ENCODE peak calls at places on chromosomes 13 and 19, in seven cellular contexts. One of them, this sample, is unnamed.

GRCh38 chr13:80382576-80382975 is 41.6 kb upstream of the SPRY2 start:
- DNase-seq in stimulated activated CD8-positive, alpha-beta memory T cell treated with anti-CD3 and anti-CD28 coated beads, Interleukin-4, amount 100 ng/mL, for 1 hour: no peak
- DNase-seq in amygdala: no peak
- DNase-seq in left cardiac atrium: no peak
- DNase-seq in AG09319: no peak
- DNase-seq in mucosa of gallbladder: no peak
- DNase-seq in stomach: no peak
- DNase-seq in this sample: no peak

GRCh38 chr19:35400773-35401100 is 29.9 kb downstream of the GPR42 start:
- DNase-seq in amygdala: no peak
- DNase-seq in stimulated activated CD8-positive, alpha-beta memory T cell treated with anti-CD3 and anti-CD28 coated beads, Interleukin-4, amount 100 ng/mL, for 1 hour: no peak
- DNase-seq in stomach: no peak
- DNase-seq in AG09319: no peak
- DNase-seq in left cardiac atrium: no peak
- DNase-seq in mucosa of gallbladder: no peak
- DNase-seq in this sample: no peak

GRCh38 chr13:24888291-24888931 is 124.4 kb downstream of the RNF17 start:
- DNase-seq in left cardiac atrium: no peak
- DNase-seq in amygdala: no peak
- DNase-seq in stomach: no peak
- DNase-seq in AG09319: no peak
- DNase-seq in stimulated activated CD8-positive, alpha-beta memory T cell treated with anti-CD3 and anti-CD28 coated beads, Interleukin-4, amount 100 ng/mL, for 1 hour: no peak
- DNase-seq in mucosa of gallbladder: no peak
- DNase-seq in this sample: no peak

GRCh38 chr13:96650301-96650886 is 343.9 kb downstream of the OXGR1 start:
- DNase-seq in left cardiac atrium: no peak
- DNase-seq in AG09319: no peak
- DNase-seq in stimulated activated CD8-positive, alpha-beta memory T cell treated with anti-CD3 and anti-CD28 coated beads, Interleukin-4, amount 100 ng/mL, for 1 hour: no peak
- DNase-seq in stomach: no peak
- DNase-seq in amygdala: no peak
- DNase-seq in mucosa of gallbladder: no peak
- DNase-seq in this sample: no peak

GRCh38 chr19:32977269-32977668 is 5.2 kb downstream of the FAAP24 start:
- DNase-seq in amygdala: no peak
- DNase-seq in stomach: peak
- DNase-seq in AG09319: no peak
- DNase-seq in left cardiac atrium: no peak
- DNase-seq in mucosa of gallbladder: peak
- DNase-seq in stimulated activated CD8-positive, alpha-beta memory T cell treated with anti-CD3 and anti-CD28 coated beads, Interleukin-4, amount 100 ng/mL, for 1 hour: no peak
- DNase-seq in this sample: no peak

GRCh38 chr13:110759710-110760109 is 46.2 kb downstream of the ING1 start:
- DNase-seq in amygdala: no peak
- DNase-seq in stomach: no peak
- DNase-seq in stimulated activated CD8-positive, alpha-beta memory T cell treated with anti-CD3 and anti-CD28 coated beads, Interleukin-4, amount 100 ng/mL, for 1 hour: no peak
- DNase-seq in mucosa of gallbladder: no peak
- DNase-seq in left cardiac atrium: no peak
- DNase-seq in AG09319: no peak
- DNase-seq in this sample: no peak

GRCh38 chr19:38729653-38730469 is 14.4 kb downstream of the CAPN12 start:
- DNase-seq in amygdala: no peak
- DNase-seq in mucosa of gallbladder: peak
- DNase-seq in left cardiac atrium: peak
- DNase-seq in stimulated activated CD8-positive, alpha-beta memory T cell treated with anti-CD3 and anti-CD28 coated beads, Interleukin-4, amount 100 ng/mL, for 1 hour: peak
- DNase-seq in AG09319: no peak
- DNase-seq in stomach: peak
- DNase-seq in this sample: peak

GRCh38 chr13:20658451-20658850 is 45.0 kb upstream of the IL17D start:
- DNase-seq in left cardiac atrium: no peak
- DNase-seq in mucosa of gallbladder: no peak
- DNase-seq in stomach: no peak
- DNase-seq in AG09319: no peak
- DNase-seq in stimulated activated CD8-positive, alpha-beta memory T cell treated with anti-CD3 and anti-CD28 coated beads, Interleukin-4, amount 100 ng/mL, for 1 hour: no peak
- DNase-seq in amygdala: no peak
- DNase-seq in this sample: no peak

GRCh38 chr13:111937763-111938375 is 129.1 kb upstream of the SOX1 start:
- DNase-seq in mucosa of gallbladder: no peak
- DNase-seq in amygdala: no peak
- DNase-seq in stomach: peak
- DNase-seq in left cardiac atrium: no peak
- DNase-seq in AG09319: no peak
- DNase-seq in stimulated activated CD8-positive, alpha-beta memory T cell treated with anti-CD3 and anti-CD28 coated beads, Interleukin-4, amount 100 ng/mL, for 1 hour: no peak
- DNase-seq in this sample: no peak

GRCh38 chr19:38676023-38676877 is 28.8 kb downstream of the ACTN4 start:
- DNase-seq in AG09319: no peak
- DNase-seq in stomach: no peak
- DNase-seq in amygdala: no peak
- DNase-seq in mucosa of gallbladder: no peak
- DNase-seq in left cardiac atrium: peak
- DNase-seq in stimulated activated CD8-positive, alpha-beta memory T cell treated with anti-CD3 and anti-CD28 coated beads, Interleukin-4, amount 100 ng/mL, for 1 hour: no peak
- DNase-seq in this sample: no peak

GRCh38 chr13:110854866-110855265 is 60.0 kb downstream of the ANKRD10 start:
- DNase-seq in stomach: no peak
- DNase-seq in left cardiac atrium: no peak
- DNase-seq in amygdala: no peak
- DNase-seq in AG09319: no peak
- DNase-seq in mucosa of gallbladder: no peak
- DNase-seq in stimulated activated CD8-positive, alpha-beta memory T cell treated with anti-CD3 and anti-CD28 coated beads, Interleukin-4, amount 100 ng/mL, for 1 hour: no peak
- DNase-seq in this sample: no peak

GRCh38 chr19:4428326-4428975 is 26.0 kb downstream of the CHAF1A start:
- DNase-seq in stimulated activated CD8-positive, alpha-beta memory T cell treated with anti-CD3 and anti-CD28 coated beads, Interleukin-4, amount 100 ng/mL, for 1 hour: no peak
- DNase-seq in amygdala: no peak
- DNase-seq in stomach: no peak
- DNase-seq in left cardiac atrium: no peak
- DNase-seq in AG09319: no peak
- DNase-seq in mucosa of gallbladder: no peak
- DNase-seq in this sample: no peak

GRCh38 chr13:39148513-39148961 is 110.3 kb downstream of the NHLRC3 start:
- DNase-seq in AG09319: peak
- DNase-seq in mucosa of gallbladder: no peak
- DNase-seq in left cardiac atrium: no peak
- DNase-seq in stimulated activated CD8-positive, alpha-beta memory T cell treated with anti-CD3 and anti-CD28 coated beads, Interleukin-4, amount 100 ng/mL, for 1 hour: no peak
- DNase-seq in stomach: no peak
- DNase-seq in amygdala: no peak
- DNase-seq in this sample: no peak

GRCh38 chr19:21841081-21841783 is 5.2 kb upstream of the ZNF43 start:
- DNase-seq in stimulated activated CD8-positive, alpha-beta memory T cell treated with anti-CD3 and anti-CD28 coated beads, Interleukin-4, amount 100 ng/mL, for 1 hour: no peak
- DNase-seq in amygdala: no peak
- DNase-seq in left cardiac atrium: no peak
- DNase-seq in mucosa of gallbladder: no peak
- DNase-seq in AG09319: no peak
- DNase-seq in stomach: no peak
- DNase-seq in this sample: no peak

GRCh38 chr19:4914736-4915501 is 5.6 kb downstream of the UHRF1 start:
- DNase-seq in mucosa of gallbladder: peak
- DNase-seq in left cardiac atrium: no peak
- DNase-seq in AG09319: peak
- DNase-seq in amygdala: no peak
- DNase-seq in stimulated activated CD8-positive, alpha-beta memory T cell treated with anti-CD3 and anti-CD28 coated beads, Interleukin-4, amount 100 ng/mL, for 1 hour: peak
- DNase-seq in stomach: peak
- DNase-seq in this sample: peak

GRCh38 chr19:47093841-47094240 is 19.7 kb downstream of the ZC3H4 start:
- DNase-seq in stimulated activated CD8-positive, alpha-beta memory T cell treated with anti-CD3 and anti-CD28 coated beads, Interleukin-4, amount 100 ng/mL, for 1 hour: no peak
- DNase-seq in amygdala: no peak
- DNase-seq in stomach: no peak
- DNase-seq in mucosa of gallbladder: no peak
- DNase-seq in AG09319: no peak
- DNase-seq in left cardiac atrium: no peak
- DNase-seq in this sample: no peak

GRCh38 chr13:24274452-24274971 is 34.9 kb upstream of the C1QTNF9 start:
- DNase-seq in stomach: peak
- DNase-seq in left cardiac atrium: peak
- DNase-seq in amygdala: peak
- DNase-seq in AG09319: no peak
- DNase-seq in stimulated activated CD8-positive, alpha-beta memory T cell treated with anti-CD3 and anti-CD28 coated beads, Interleukin-4, amount 100 ng/mL, for 1 hour: peak
- DNase-seq in mucosa of gallbladder: peak
- DNase-seq in this sample: no peak

GRCh38 chr19:18496167-18496979 is 25.5 kb downstream of the ELL start:
- DNase-seq in left cardiac atrium: no peak
- DNase-seq in mucosa of gallbladder: peak
- DNase-seq in amygdala: no peak
- DNase-seq in stimulated activated CD8-positive, alpha-beta memory T cell treated with anti-CD3 and anti-CD28 coated beads, Interleukin-4, amount 100 ng/mL, for 1 hour: peak
- DNase-seq in AG09319: no peak
- DNase-seq in stomach: peak
- DNase-seq in this sample: peak

GRCh38 chr13:79468819-79469218 is 12.1 kb upstream of the NDFIP2 start:
- DNase-seq in amygdala: no peak
- DNase-seq in AG09319: no peak
- DNase-seq in stomach: no peak
- DNase-seq in mucosa of gallbladder: no peak
- DNase-seq in stimulated activated CD8-positive, alpha-beta memory T cell treated with anti-CD3 and anti-CD28 coated beads, Interleukin-4, amount 100 ng/mL, for 1 hour: no peak
- DNase-seq in left cardiac atrium: no peak
- DNase-seq in this sample: no peak

This sample was measured in lung.